ENCODE peak calls at places on chromosomes 6 and 20, in eight cellular contexts. One of them, this sample, is unnamed.

GRCh38 chr6:139422105-139423036 is 47.9 kb upstream of the CITED2 start:
- DNase-seq in mucosa of descending colon: peak; percentile 31
- DNase-seq in stomach: no peak
- DNase-seq in LNCaP clone FGC: no peak
- DNase-seq in mesenchymal stem cell: no peak
- DNase-seq in endothelial cell of umbilical vein: no peak
- DNase-seq in ovary: no peak
- DNase-seq in fibroblast of lung: no peak
- DNase-seq in this sample: no peak

GRCh38 chr6:161268526-161269210 is 5.2 kb downstream of the AGPAT4 start:
- DNase-seq in mesenchymal stem cell: no peak
- DNase-seq in mucosa of descending colon: no peak
- DNase-seq in ovary: no peak
- DNase-seq in LNCaP clone FGC: no peak
- DNase-seq in endothelial cell of umbilical vein: no peak
- DNase-seq in fibroblast of lung: no peak
- DNase-seq in stomach: no peak
- DNase-seq in this sample: no peak

GRCh38 chr20:62922451-62922921 is 3.8 kb downstream of the DIDO1 start:
- DNase-seq in mesenchymal stem cell: no peak
- DNase-seq in stomach: no peak
- DNase-seq in ovary: no peak
- DNase-seq in endothelial cell of umbilical vein: no peak
- DNase-seq in fibroblast of lung: no peak
- DNase-seq in mucosa of descending colon: no peak
- DNase-seq in LNCaP clone FGC: peak; percentile 95
- DNase-seq in this sample: no peak

GRCh38 chr20:8853805-8854338 is 215.0 kb upstream of the PLCB4 start:
- DNase-seq in ovary: no peak
- DNase-seq in stomach: no peak
- DNase-seq in mucosa of descending colon: no peak
- DNase-seq in endothelial cell of umbilical vein: peak; percentile 90
- DNase-seq in fibroblast of lung: peak; percentile 70
- DNase-seq in LNCaP clone FGC: peak; percentile 55
- DNase-seq in mesenchymal stem cell: peak; percentile 83
- DNase-seq in this sample: no peak

GRCh38 chr6:159943101-159943632 is 25.7 kb upstream of the IGF2R start:
- DNase-seq in mucosa of descending colon: no peak
- DNase-seq in endothelial cell of umbilical vein: no peak
- DNase-seq in mesenchymal stem cell: no peak
- DNase-seq in fibroblast of lung: peak; percentile 47
- DNase-seq in stomach: no peak
- DNase-seq in LNCaP clone FGC: no peak
- DNase-seq in ovary: no peak
- DNase-seq in this sample: peak; percentile 60

GRCh38 chr20:23050847-23051627 is 1.6 kb upstream of the THBD start:
- DNase-seq in LNCaP clone FGC: peak; percentile 14
- DNase-seq in endothelial cell of umbilical vein: peak; percentile 94
- DNase-seq in mucosa of descending colon: peak; percentile 71
- DNase-seq in stomach: peak; percentile 78
- DNase-seq in fibroblast of lung: peak; percentile 64
- DNase-seq in ovary: peak; percentile 79
- DNase-seq in mesenchymal stem cell: peak; percentile 93
- DNase-seq in this sample: peak; percentile 90

GRCh38 chr6:110831405-110831804 is 16.1 kb upstream of the CDK19 start:
- DNase-seq in mucosa of descending colon: no peak
- DNase-seq in mesenchymal stem cell: no peak
- DNase-seq in LNCaP clone FGC: no peak
- DNase-seq in fibroblast of lung: no peak
- DNase-seq in stomach: no peak
- DNase-seq in ovary: no peak
- DNase-seq in endothelial cell of umbilical vein: no peak
- DNase-seq in this sample: no peak

GRCh38 chr20:56433880-56434255 is 21.8 kb downstream of the CASS4 start:
- DNase-seq in LNCaP clone FGC: no peak
- DNase-seq in mesenchymal stem cell: peak; percentile 48
- DNase-seq in stomach: no peak
- DNase-seq in ovary: no peak
- DNase-seq in fibroblast of lung: peak; percentile 92
- DNase-seq in endothelial cell of umbilical vein: no peak
- DNase-seq in mucosa of descending colon: no peak
- DNase-seq in this sample: no peak

GRCh38 chr6:47376930-47377329 is 67.2 kb upstream of the TNFRSF21 start:
- DNase-seq in mesenchymal stem cell: no peak
- DNase-seq in endothelial cell of umbilical vein: no peak
- DNase-seq in fibroblast of lung: no peak
- DNase-seq in stomach: no peak
- DNase-seq in mucosa of descending colon: no peak
- DNase-seq in LNCaP clone FGC: no peak
- DNase-seq in ovary: no peak
- DNase-seq in this sample: no peak

DNA sequence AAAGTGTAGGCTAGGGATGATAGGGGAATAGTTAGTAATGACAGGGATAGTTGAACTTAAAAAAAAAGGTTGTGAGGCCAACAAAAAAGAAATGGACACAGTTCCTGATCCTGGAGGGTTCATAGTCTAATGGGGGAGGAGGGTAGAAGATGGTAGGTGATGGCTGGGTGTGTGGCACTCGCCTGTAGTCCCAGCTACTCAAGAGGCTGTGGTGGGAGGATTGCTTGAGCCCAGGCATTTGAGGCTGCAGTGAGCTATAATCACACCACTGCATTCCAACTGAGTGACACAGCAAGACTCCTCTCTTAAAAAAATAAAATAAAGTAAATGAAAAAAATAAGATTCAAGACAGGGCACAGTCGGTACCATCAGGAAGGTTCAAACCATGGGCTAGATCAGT is 2.4 kb upstream of the MICB start:
- DNase-seq in endothelial cell of umbilical vein: peak; percentile 27
- DNase-seq in mesenchymal stem cell: peak; percentile 77
- DNase-seq in stomach: no peak
- DNase-seq in ovary: no peak
- DNase-seq in LNCaP clone FGC: no peak
- DNase-seq in mucosa of descending colon: no peak
- DNase-seq in fibroblast of lung: peak; percentile 57
- DNase-seq in this sample: no peak
- H3K4me3 ChIP-seq in endothelial cell of umbilical vein: peak overlapping the region; percentile 84
- H3K4me3 ChIP-seq in mesenchymal stem cell: no peak overlapping the region
- H3K4me3 ChIP-seq in stomach: peak overlapping the region; percentile 67
- H3K4me3 ChIP-seq in ovary: no peak overlapping the region
- H3K4me3 ChIP-seq in LNCaP clone FGC: no peak overlapping the region
- H3K4me3 ChIP-seq in mucosa of descending colon: no peak overlapping the region
- H3K4me3 ChIP-seq in fibroblast of lung: peak overlapping the region; percentile 82
- H3K4me3 ChIP-seq in this sample: no peak overlapping the region

GRCh38 chr6:16305246-16305725 is 66.9 kb downstream of the GMPR start:
- DNase-seq in endothelial cell of umbilical vein: no peak
- DNase-seq in fibroblast of lung: no peak
- DNase-seq in stomach: no peak
- DNase-seq in mesenchymal stem cell: peak; percentile 20
- DNase-seq in ovary: no peak
- DNase-seq in mucosa of descending colon: no peak
- DNase-seq in LNCaP clone FGC: no peak
- DNase-seq in this sample: no peak

GRCh38 chr6:16299861-16300260 is 61.5 kb downstream of the GMPR start:
- DNase-seq in stomach: no peak
- DNase-seq in LNCaP clone FGC: no peak
- DNase-seq in mesenchymal stem cell: no peak
- DNase-seq in fibroblast of lung: no peak
- DNase-seq in endothelial cell of umbilical vein: no peak
- DNase-seq in mucosa of descending colon: no peak
- DNase-seq in ovary: no peak
- DNase-seq in this sample: no peak

GRCh38 chr6:16305788-16306187 is 67.4 kb downstream of the GMPR start:
- DNase-seq in ovary: no peak
- DNase-seq in fibroblast of lung: no peak
- DNase-seq in mesenchymal stem cell: no peak
- DNase-seq in LNCaP clone FGC: no peak
- DNase-seq in stomach: no peak
- DNase-seq in endothelial cell of umbilical vein: no peak
- DNase-seq in mucosa of descending colon: no peak
- DNase-seq in this sample: no peak

GRCh38 chr6:16302721-16303552 is 64.5 kb downstream of the GMPR start:
- DNase-seq in endothelial cell of umbilical vein: peak; percentile 78
- DNase-seq in ovary: no peak
- DNase-seq in mesenchymal stem cell: no peak
- DNase-seq in mucosa of descending colon: no peak
- DNase-seq in LNCaP clone FGC: no peak
- DNase-seq in fibroblast of lung: no peak
- DNase-seq in stomach: no peak
- DNase-seq in this sample: no peak

DNA sequence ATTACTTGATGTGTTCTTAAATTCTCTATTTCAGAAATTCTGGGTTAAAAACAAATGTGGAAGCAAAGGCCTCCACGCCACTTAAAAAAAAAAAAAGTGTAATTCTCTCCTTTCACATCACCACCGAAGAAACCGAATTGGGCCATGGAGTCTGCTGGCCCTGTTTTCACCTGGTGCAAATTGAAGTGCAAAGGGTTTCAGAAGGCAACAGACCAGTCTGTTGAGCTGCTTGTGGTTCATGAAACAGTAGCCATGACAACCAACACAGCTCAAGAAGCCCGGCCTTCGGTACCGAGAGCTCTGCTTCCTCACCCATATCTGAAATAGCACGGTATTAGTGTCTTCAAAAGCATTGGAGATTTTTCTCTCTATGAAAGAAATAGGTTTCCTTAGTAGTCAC is 63.1 kb downstream of the GMPR start:
- DNase-seq in mucosa of descending colon: no peak
- DNase-seq in ovary: no peak
- DNase-seq in fibroblast of lung: no peak
- DNase-seq in endothelial cell of umbilical vein: no peak
- DNase-seq in stomach: no peak
- DNase-seq in mesenchymal stem cell: no peak
- DNase-seq in LNCaP clone FGC: no peak
- DNase-seq in this sample: no peak
- H3K4me3 ChIP-seq in mucosa of descending colon: no peak overlapping the region
- H3K4me3 ChIP-seq in ovary: no peak overlapping the region
- H3K4me3 ChIP-seq in fibroblast of lung: no peak overlapping the region
- H3K4me3 ChIP-seq in endothelial cell of umbilical vein: no peak overlapping the region
- H3K4me3 ChIP-seq in stomach: no peak overlapping the region
- H3K4me3 ChIP-seq in mesenchymal stem cell: no peak overlapping the region
- H3K4me3 ChIP-seq in LNCaP clone FGC: no peak overlapping the region
- H3K4me3 ChIP-seq in this sample: no peak overlapping the region

GRCh38 chr6:41696788-41697187 is 38.6 kb downstream of the TFEB start:
- DNase-seq in LNCaP clone FGC: no peak
- DNase-seq in ovary: no peak
- DNase-seq in mucosa of descending colon: no peak
- DNase-seq in fibroblast of lung: no peak
- DNase-seq in endothelial cell of umbilical vein: no peak
- DNase-seq in stomach: no peak
- DNase-seq in mesenchymal stem cell: no peak
- DNase-seq in this sample: peak; percentile 6

GRCh38 chr6:41694815-41695536 is 40.4 kb downstream of the TFEB start:
- DNase-seq in fibroblast of lung: peak; percentile 53
- DNase-seq in stomach: no peak
- DNase-seq in ovary: no peak
- DNase-seq in mesenchymal stem cell: no peak
- DNase-seq in mucosa of descending colon: no peak
- DNase-seq in LNCaP clone FGC: no peak
- DNase-seq in endothelial cell of umbilical vein: no peak
- DNase-seq in this sample: peak; percentile 55

GRCh38 chr6:41693866-41694265 is 41.5 kb downstream of the TFEB start:
- DNase-seq in LNCaP clone FGC: no peak
- DNase-seq in mesenchymal stem cell: no peak
- DNase-seq in endothelial cell of umbilical vein: no peak
- DNase-seq in mucosa of descending colon: no peak
- DNase-seq in ovary: no peak
- DNase-seq in fibroblast of lung: no peak
- DNase-seq in stomach: no peak
- DNase-seq in this sample: peak; percentile 63

GRCh38 chr6:41697902-41698349 is 37.5 kb downstream of the TFEB start:
- DNase-seq in endothelial cell of umbilical vein: no peak
- DNase-seq in LNCaP clone FGC: no peak
- DNase-seq in mucosa of descending colon: no peak
- DNase-seq in mesenchymal stem cell: no peak
- DNase-seq in ovary: no peak
- DNase-seq in fibroblast of lung: peak; percentile 68
- DNase-seq in stomach: no peak
- DNase-seq in this sample: no peak

GRCh38 chr6:41695825-41696224 is 39.6 kb downstream of the TFEB start:
- DNase-seq in stomach: no peak
- DNase-seq in LNCaP clone FGC: no peak
- DNase-seq in ovary: no peak
- DNase-seq in fibroblast of lung: no peak
- DNase-seq in mesenchymal stem cell: no peak
- DNase-seq in mucosa of descending colon: no peak
- DNase-seq in endothelial cell of umbilical vein: no peak
- DNase-seq in this sample: peak; percentile 62
- H3K4me3 ChIP-seq in stomach: no peak overlapping the region
- H3K4me3 ChIP-seq in LNCaP clone FGC: no peak overlapping the region
- H3K4me3 ChIP-seq in ovary: no peak overlapping the region
- H3K4me3 ChIP-seq in fibroblast of lung: no peak overlapping the region
- H3K4me3 ChIP-seq in mesenchymal stem cell: peak overlapping the region; percentile 27
- H3K4me3 ChIP-seq in mucosa of descending colon: no peak overlapping the region
- H3K4me3 ChIP-seq in endothelial cell of umbilical vein: no peak overlapping the region
- H3K4me3 ChIP-seq in this sample: no peak overlapping the region

GRCh38 chr20:31717478-31717946 is 5.2 kb downstream of the BCL2L1 start:
- DNase-seq in endothelial cell of umbilical vein: no peak
- DNase-seq in mesenchymal stem cell: no peak
- DNase-seq in mucosa of descending colon: no peak
- DNase-seq in fibroblast of lung: no peak
- DNase-seq in stomach: no peak
- DNase-seq in ovary: no peak
- DNase-seq in LNCaP clone FGC: no peak
- DNase-seq in this sample: no peak
- H3K4me3 ChIP-seq in endothelial cell of umbilical vein: no peak overlapping the region
- H3K4me3 ChIP-seq in mesenchymal stem cell: no peak overlapping the region
- H3K4me3 ChIP-seq in mucosa of descending colon: no peak overlapping the region
- H3K4me3 ChIP-seq in fibroblast of lung: peak overlapping the region; percentile 31
- H3K4me3 ChIP-seq in stomach: peak overlapping the region; percentile 71
- H3K4me3 ChIP-seq in ovary: no peak overlapping the region
- H3K4me3 ChIP-seq in LNCaP clone FGC: no peak overlapping the region
- H3K4me3 ChIP-seq in this sample: peak overlapping the region; percentile 50